ENCODE peak calls at places on chromosomes 1 and 21, in five cellular contexts. J is spleen, Y is fibroblast of the aortic adventitia, U is Panc1, Z is brain microvascular endothelial cell. V is an unnamed sample.
A peak's percentile ranks its signal among the peaks of the same experiment; 100 is the strongest.

GRCh38 chr1:101237229-101237837 is 514 bp downstream of the S1PR1 start:
- DNase-seq in J (no peak), Y (peak; percentile 68), U (no peak), Z (no peak), V (no peak)

GRCh38 chr1:87170151-87170550 is 158.5 kb upstream of the LMO4 start:
- DNase-seq in J (no peak), Y (no peak), U (no peak), Z (no peak), V (no peak)

GRCh38 chr1:229897540-229897939 is 169.5 kb upstream of the GALNT2 start:
- DNase-seq in J (no peak), Y (no peak), U (no peak), Z (no peak), V (no peak)

GRCh38 chr1:246147471-246148461 is 359.3 kb downstream of the SMYD3 start:
- DNase-seq in J (no peak), Y (no peak), U (no peak), Z (no peak), V (no peak)

GRCh38 chr1:160096491-160097116 is 1.8 kb downstream of the IGSF8 start:
- DNase-seq in J (peak; percentile 66), Y (peak; percentile 49), U (no peak), Z (no peak), V (no peak)

GRCh38 chr1:114093624-114094302 is 59.9 kb downstream of the SYT6 start:
- DNase-seq in J (no peak), Y (no peak), U (no peak), Z (peak; percentile 22), V (peak; percentile 15)

GRCh38 chr1:115495603-115496002 is 146.2 kb upstream of the VANGL1 start:
- DNase-seq in J (no peak), Y (no peak), U (no peak), Z (peak; percentile 53), V (peak; percentile 23)

GRCh38 chr1:71593523-71593922 is 512.7 kb upstream of the ZRANB2 start:
- DNase-seq in J (no peak), Y (peak; percentile 21), U (no peak), Z (no peak), V (no peak)

GRCh38 chr1:56508523-56508983 is 70.8 kb downstream of the PLPP3 start:
- DNase-seq in J (no peak), Y (peak; percentile 42), U (no peak), Z (peak; percentile 3), V (no peak)

GRCh38 chr21:16330340-16331319 is 600.8 kb downstream of the USP25 start:
- DNase-seq in J (no peak), Y (peak; percentile 91), U (peak; percentile 51), Z (peak; percentile 71), V (peak; percentile 77)

GRCh38 chr1:201061886-201062285 is 38.4 kb upstream of the KIF21B start:
- DNase-seq in J (no peak), Y (no peak), U (no peak), Z (no peak), V (no peak)

GRCh38 chr1:168918860-168919741 is 187.4 kb upstream of the ATP1B1 start:
- DNase-seq in J (no peak), Y (no peak), U (no peak), Z (no peak), V (no peak)

GRCh38 chr1:220012259-220012658 is 34.0 kb downstream of the EPRS1 start:
- DNase-seq in J (no peak), Y (peak; percentile 38), U (no peak), Z (no peak), V (no peak)

GRCh38 chr1:202622388-202622787 is 87.9 kb downstream of the SYT2 start:
- DNase-seq in J (peak; percentile 19), Y (no peak), U (no peak), Z (no peak), V (no peak)

GRCh38 chr1:204702552-204703270 is 17.2 kb upstream of the LRRN2 start:
- DNase-seq in J (no peak), Y (no peak), U (no peak), Z (no peak), V (no peak)

GRCh38 chr1:94820918-94821317 is 761 bp downstream of the SLC44A3 start:
- DNase-seq in J (no peak), Y (no peak), U (no peak), Z (no peak), V (no peak)

GRCh38 chr1:94821636-94822305 is 1.6 kb downstream of the SLC44A3 start:
- DNase-seq in J (no peak), Y (no peak), U (no peak), Z (no peak), V (no peak)

GRCh38 chr1:94819584-94819944 is 593 bp upstream of the SLC44A3 start:
- DNase-seq in J (no peak), Y (no peak), U (no peak), Z (no peak), V (no peak)

GRCh38 chr1:94817697-94818096 is 2.5 kb upstream of the SLC44A3 start:
- DNase-seq in J (no peak), Y (no peak), U (no peak), Z (no peak), V (no peak)

DNA sequence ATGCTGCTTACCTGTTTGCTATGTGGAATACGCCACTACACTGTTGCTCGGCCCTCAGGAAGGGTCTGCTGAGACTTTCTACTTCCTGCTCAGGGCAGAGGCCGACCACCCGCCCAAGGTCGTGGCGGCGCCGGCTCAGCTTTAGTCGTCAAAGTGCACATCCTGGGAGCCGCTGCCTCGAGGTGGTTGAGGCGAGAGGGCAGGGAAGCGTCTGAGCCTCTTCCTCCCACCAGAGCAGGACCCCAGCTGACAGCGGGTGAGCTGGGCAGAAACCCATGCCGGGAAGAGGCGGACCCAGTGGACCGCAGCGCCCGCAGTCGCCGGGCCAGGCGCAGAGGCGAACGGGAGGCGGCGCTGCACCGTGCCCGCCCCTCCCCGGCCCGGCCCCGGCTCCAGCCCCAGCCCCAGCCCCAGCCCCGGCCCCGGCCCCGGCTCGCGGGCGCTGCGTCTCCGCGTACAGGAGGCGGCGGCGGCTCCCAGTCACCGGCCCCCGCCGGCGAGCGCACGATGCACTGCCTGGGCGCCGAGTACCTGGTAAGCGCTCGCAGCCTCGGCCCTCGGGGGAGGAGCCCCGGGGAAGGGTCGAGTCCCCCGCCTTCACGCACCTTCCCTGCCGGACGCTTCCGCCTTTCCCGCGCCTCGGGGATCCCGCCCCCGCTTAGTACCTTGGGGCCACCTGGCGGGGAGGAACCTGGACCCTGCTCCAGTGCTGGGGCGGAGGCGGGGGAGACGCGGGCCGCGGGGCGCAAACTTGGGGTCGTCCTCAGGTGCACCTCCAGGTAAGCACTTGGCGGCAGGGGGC is at the start of gene SLC44A3:
- DNase-seq in J (peak; percentile 88), Y (peak; percentile 30), U (no peak), Z (no peak), V (peak; percentile 11)
- TF ChIP-seq CTCF in J (no peak), Y (peak; percentile 37), U (peak; percentile 44), Z (peak; percentile 31), V (peak; percentile 17)

GRCh38 chr1:7120863-7121621 is 335.8 kb downstream of the CAMTA1 start:
- DNase-seq in J (no peak), Y (no peak), U (no peak), Z (no peak), V (peak; percentile 64)
- TF ChIP-seq CTCF in J (no peak), Y (peak; percentile 4), U (no peak), Z (peak; percentile 49), V (no peak)

GRCh38 chr1:63414691-63415090 is 47.3 kb downstream of the ALG6 start:
- DNase-seq in J (no peak), Y (no peak), U (no peak), Z (no peak), V (no peak)
- TF ChIP-seq CTCF in J (no peak), Y (no peak), U (no peak), Z (no peak), V (no peak)

GRCh38 chr1:30106125-30106524 is 617.3 kb downstream of the MATN1 start:
- DNase-seq in J (no peak), Y (peak; percentile 7), U (no peak), Z (peak; percentile 9), V (no peak)

GRCh38 chr1:30109853-30110252 is 613.5 kb downstream of the MATN1 start:
- DNase-seq in J (no peak), Y (peak; percentile 69), U (no peak), Z (no peak), V (peak; percentile 26)

GRCh38 chr1:30110826-30111225 is 612.6 kb downstream of the MATN1 start:
- DNase-seq in J (no peak), Y (no peak), U (no peak), Z (no peak), V (no peak)

GRCh38 chr1:30111431-30111830 is 612.0 kb downstream of the MATN1 start:
- DNase-seq in J (no peak), Y (peak; percentile 49), U (no peak), Z (peak; percentile 35), V (peak; percentile 8)
- TF ChIP-seq CTCF in J (no peak), Y (peak; percentile 67), U (peak; percentile 79), Z (peak; percentile 78), V (peak; percentile 60)

GRCh38 chr1:27135920-27136551 is 18.9 kb downstream of the SLC9A1 start:
- DNase-seq in J (no peak), Y (peak; percentile 41), U (no peak), Z (no peak), V (no peak)
- TF ChIP-seq CTCF in J (no peak), Y (no peak), U (no peak), Z (peak; percentile 41), V (peak; percentile 16)

V was measured in astrocyte of the cerebellum.